ENCODE peak calls at places on chromosome 22, in seven cellular contexts. One of them, this sample, is unnamed.

GRCh38 chr22:36160499-36160942 is at the start of gene APOL3:
- DNase-seq in skeletal muscle cell: no peak
- DNase-seq in lower lobe of right lung: peak
- DNase-seq in fibroblast of mammary gland: peak
- DNase-seq in pancreas: no peak
- DNase-seq in fibroblast of lung: peak
- DNase-seq in H1: no peak
- DNase-seq in this sample: peak

GRCh38 chr22:47035443-47035881 is 273.0 kb downstream of the TBC1D22A start:
- DNase-seq in skeletal muscle cell: no peak
- DNase-seq in H1: no peak
- DNase-seq in fibroblast of lung: peak
- DNase-seq in fibroblast of mammary gland: no peak
- DNase-seq in lower lobe of right lung: peak
- DNase-seq in pancreas: peak
- DNase-seq in this sample: no peak

GRCh38 chr22:42262964-42263363 is 7.5 kb downstream of the TCF20 start:
- DNase-seq in skeletal muscle cell: no peak
- DNase-seq in pancreas: no peak
- DNase-seq in fibroblast of lung: no peak
- DNase-seq in H1: no peak
- DNase-seq in fibroblast of mammary gland: no peak
- DNase-seq in lower lobe of right lung: no peak
- DNase-seq in this sample: no peak

GRCh38 chr22:25953919-25954318 is 211.9 kb downstream of the MYO18B start:
- DNase-seq in lower lobe of right lung: no peak
- DNase-seq in H1: no peak
- DNase-seq in fibroblast of mammary gland: no peak
- DNase-seq in pancreas: no peak
- DNase-seq in skeletal muscle cell: no peak
- DNase-seq in fibroblast of lung: no peak
- DNase-seq in this sample: no peak

GRCh38 chr22:23804781-23805291 is 18.1 kb downstream of the SMARCB1 start:
- DNase-seq in fibroblast of mammary gland: no peak
- DNase-seq in H1: no peak
- DNase-seq in pancreas: no peak
- DNase-seq in skeletal muscle cell: no peak
- DNase-seq in lower lobe of right lung: peak
- DNase-seq in fibroblast of lung: no peak
- DNase-seq in this sample: no peak

GRCh38 chr22:46956498-46957215 is 194.2 kb downstream of the TBC1D22A start:
- DNase-seq in pancreas: no peak
- DNase-seq in lower lobe of right lung: no peak
- DNase-seq in skeletal muscle cell: no peak
- DNase-seq in H1: no peak
- DNase-seq in fibroblast of mammary gland: no peak
- DNase-seq in fibroblast of lung: no peak
- DNase-seq in this sample: no peak

GRCh38 chr22:29706493-29706892 is 13.3 kb upstream of the CABP7 start:
- DNase-seq in pancreas: no peak
- DNase-seq in fibroblast of lung: no peak
- DNase-seq in skeletal muscle cell: no peak
- DNase-seq in fibroblast of mammary gland: no peak
- DNase-seq in lower lobe of right lung: no peak
- DNase-seq in H1: no peak
- DNase-seq in this sample: no peak

GRCh38 chr22:42433754-42434153 is 1.6 kb upstream of the NFAM1 start:
- DNase-seq in fibroblast of mammary gland: no peak
- DNase-seq in H1: no peak
- DNase-seq in lower lobe of right lung: no peak
- DNase-seq in pancreas: no peak
- DNase-seq in fibroblast of lung: no peak
- DNase-seq in skeletal muscle cell: no peak
- DNase-seq in this sample: no peak

GRCh38 chr22:27885977-27886842 is 32.8 kb downstream of the PITPNB start:
- DNase-seq in fibroblast of mammary gland: peak
- DNase-seq in fibroblast of lung: peak
- DNase-seq in H1: no peak
- DNase-seq in pancreas: no peak
- DNase-seq in lower lobe of right lung: no peak
- DNase-seq in skeletal muscle cell: no peak
- DNase-seq in this sample: peak

GRCh38 chr22:25623310-25623734 is 58.8 kb downstream of the GRK3 start:
- DNase-seq in skeletal muscle cell: no peak
- DNase-seq in H1: no peak
- DNase-seq in fibroblast of mammary gland: no peak
- DNase-seq in pancreas: no peak
- DNase-seq in lower lobe of right lung: no peak
- DNase-seq in fibroblast of lung: no peak
- DNase-seq in this sample: no peak

GRCh38 chr22:49400866-49401598 is 426.6 kb downstream of the BRD1 start:
- DNase-seq in lower lobe of right lung: peak
- DNase-seq in fibroblast of lung: no peak
- DNase-seq in pancreas: peak
- DNase-seq in skeletal muscle cell: no peak
- DNase-seq in H1: no peak
- DNase-seq in fibroblast of mammary gland: no peak
- DNase-seq in this sample: no peak

GRCh38 chr22:22111267-22111751 is 128.7 kb upstream of the TOP3B start:
- DNase-seq in skeletal muscle cell: peak
- DNase-seq in lower lobe of right lung: no peak
- DNase-seq in H1: no peak
- DNase-seq in fibroblast of mammary gland: peak
- DNase-seq in fibroblast of lung: peak
- DNase-seq in pancreas: no peak
- DNase-seq in this sample: peak

GRCh38 chr22:37309221-37310074 is 27.1 kb downstream of the CYTH4 start:
- DNase-seq in pancreas: no peak
- DNase-seq in skeletal muscle cell: no peak
- DNase-seq in fibroblast of lung: no peak
- DNase-seq in lower lobe of right lung: no peak
- DNase-seq in H1: no peak
- DNase-seq in fibroblast of mammary gland: no peak
- DNase-seq in this sample: no peak

GRCh38 chr22:31943206-31943975 is 944 bp upstream of the YWHAH start:
- DNase-seq in fibroblast of mammary gland: no peak
- DNase-seq in H1: no peak
- DNase-seq in skeletal muscle cell: no peak
- DNase-seq in pancreas: no peak
- DNase-seq in lower lobe of right lung: no peak
- DNase-seq in fibroblast of lung: no peak
- DNase-seq in this sample: no peak

GRCh38 chr22:38314992-38315800 is 2.0 kb downstream of the CSNK1E start:
- DNase-seq in pancreas: no peak
- DNase-seq in skeletal muscle cell: no peak
- DNase-seq in fibroblast of mammary gland: peak
- DNase-seq in fibroblast of lung: peak
- DNase-seq in lower lobe of right lung: no peak
- DNase-seq in H1: no peak
- DNase-seq in this sample: no peak

GRCh38 chr22:38397189-38398097 is 57.6 kb downstream of the KCNJ4 start:
- DNase-seq in fibroblast of mammary gland: peak
- DNase-seq in skeletal muscle cell: no peak
- DNase-seq in pancreas: peak
- DNase-seq in lower lobe of right lung: peak
- DNase-seq in fibroblast of lung: peak
- DNase-seq in H1: peak
- DNase-seq in this sample: peak

GRCh38 chr22:32717337-32718240 is 83.9 kb upstream of the TIMP3 start:
- DNase-seq in H1: no peak
- DNase-seq in skeletal muscle cell: no peak
- DNase-seq in lower lobe of right lung: no peak
- DNase-seq in fibroblast of lung: peak
- DNase-seq in pancreas: no peak
- DNase-seq in fibroblast of mammary gland: peak
- DNase-seq in this sample: no peak

GRCh38 chr22:46830001-46830715 is 67.7 kb downstream of the TBC1D22A start:
- DNase-seq in fibroblast of lung: peak
- DNase-seq in lower lobe of right lung: no peak
- DNase-seq in fibroblast of mammary gland: peak
- DNase-seq in pancreas: no peak
- DNase-seq in H1: no peak
- DNase-seq in skeletal muscle cell: peak
- DNase-seq in this sample: peak

GRCh38 chr22:24401824-24402434 is 25.5 kb upstream of the ADORA2A start:
- DNase-seq in lower lobe of right lung: no peak
- DNase-seq in skeletal muscle cell: no peak
- DNase-seq in fibroblast of mammary gland: no peak
- DNase-seq in fibroblast of lung: no peak
- DNase-seq in H1: no peak
- DNase-seq in pancreas: peak
- DNase-seq in this sample: no peak

DNA sequence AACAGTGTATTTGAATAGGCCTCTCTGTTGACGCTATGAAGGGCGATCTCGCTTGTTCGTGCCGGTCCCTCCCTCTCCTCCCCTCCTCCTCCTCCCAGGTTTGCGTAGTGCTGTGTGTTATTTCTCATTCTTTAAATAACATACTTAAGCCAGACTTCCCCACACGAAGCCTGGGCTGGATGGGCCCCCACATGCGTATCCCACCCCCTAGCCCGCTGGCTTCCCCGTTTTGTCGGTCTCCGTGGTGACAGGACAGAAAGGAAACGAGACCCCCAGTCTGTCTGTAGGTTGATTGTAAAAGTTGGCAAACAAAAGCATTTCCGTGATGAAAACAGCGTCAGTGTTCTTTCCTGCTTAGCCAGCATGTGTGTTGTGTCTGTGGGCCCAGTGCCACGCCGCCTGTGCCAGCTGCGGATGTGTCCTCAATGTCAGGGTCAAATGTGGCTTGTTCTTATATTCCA is 27.3 kb downstream of the FAM118A start:
- DNase-seq in H1: no peak
- DNase-seq in skeletal muscle cell: no peak
- DNase-seq in lower lobe of right lung: peak
- DNase-seq in fibroblast of mammary gland: no peak
- DNase-seq in fibroblast of lung: peak
- DNase-seq in pancreas: no peak
- DNase-seq in this sample: no peak
- H3K4me3 ChIP-seq in H1: no peak
- H3K4me3 ChIP-seq in skeletal muscle cell: no peak
- H3K4me3 ChIP-seq in lower lobe of right lung: no peak
- H3K4me3 ChIP-seq in fibroblast of mammary gland: no peak
- H3K4me3 ChIP-seq in fibroblast of lung: no peak
- H3K4me3 ChIP-seq in pancreas: no peak
- H3K4me3 ChIP-seq in this sample: no peak

GRCh38 chr22:48212727-48213126 is 1450.3 kb downstream of the TBC1D22A start:
- DNase-seq in fibroblast of mammary gland: no peak
- DNase-seq in H1: no peak
- DNase-seq in fibroblast of lung: no peak
- DNase-seq in pancreas: no peak
- DNase-seq in skeletal muscle cell: no peak
- DNase-seq in lower lobe of right lung: no peak
- DNase-seq in this sample: no peak

GRCh38 chr22:48208894-48209293 is 1446.4 kb downstream of the TBC1D22A start:
- DNase-seq in skeletal muscle cell: no peak
- DNase-seq in lower lobe of right lung: no peak
- DNase-seq in pancreas: no peak
- DNase-seq in fibroblast of lung: no peak
- DNase-seq in fibroblast of mammary gland: no peak
- DNase-seq in H1: no peak
- DNase-seq in this sample: no peak

GRCh38 chr22:48209473-48210271 is 1447.2 kb downstream of the TBC1D22A start:
- DNase-seq in pancreas: no peak
- DNase-seq in skeletal muscle cell: no peak
- DNase-seq in lower lobe of right lung: no peak
- DNase-seq in H1: no peak
- DNase-seq in fibroblast of mammary gland: no peak
- DNase-seq in fibroblast of lung: no peak
- DNase-seq in this sample: no peak

GRCh38 chr22:48205790-48206189 is 1443.3 kb downstream of the TBC1D22A start:
- DNase-seq in skeletal muscle cell: no peak
- DNase-seq in fibroblast of mammary gland: no peak
- DNase-seq in fibroblast of lung: no peak
- DNase-seq in lower lobe of right lung: no peak
- DNase-seq in H1: no peak
- DNase-seq in pancreas: no peak
- DNase-seq in this sample: no peak

DNA sequence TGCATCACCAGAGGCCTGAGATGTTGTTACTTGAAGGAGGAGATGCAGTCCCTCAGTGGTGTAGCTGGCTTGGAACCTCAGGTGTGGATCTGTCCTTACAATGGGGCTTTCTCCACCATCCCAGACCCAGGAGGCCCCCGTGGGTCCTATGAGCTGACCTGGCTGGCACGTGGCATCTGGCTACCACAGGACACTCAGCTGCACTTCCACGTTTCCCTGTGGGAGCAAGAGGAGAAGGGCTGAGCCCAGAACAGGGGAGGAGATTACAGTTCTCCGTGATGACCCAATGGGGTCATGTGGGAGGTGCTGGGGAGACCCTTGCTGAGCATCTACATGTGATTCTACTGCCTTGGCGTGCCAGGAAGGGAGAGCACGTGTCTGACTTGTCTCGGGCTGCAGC is 1448.4 kb downstream of the TBC1D22A start:
- DNase-seq in fibroblast of lung: no peak
- DNase-seq in fibroblast of mammary gland: no peak
- DNase-seq in H1: no peak
- DNase-seq in pancreas: no peak
- DNase-seq in skeletal muscle cell: no peak
- DNase-seq in lower lobe of right lung: no peak
- DNase-seq in this sample: no peak
- H3K4me3 ChIP-seq in fibroblast of lung: no peak
- H3K4me3 ChIP-seq in fibroblast of mammary gland: no peak
- H3K4me3 ChIP-seq in H1: no peak
- H3K4me3 ChIP-seq in pancreas: no peak
- H3K4me3 ChIP-seq in skeletal muscle cell: no peak
- H3K4me3 ChIP-seq in lower lobe of right lung: no peak
- H3K4me3 ChIP-seq in this sample: no peak

GRCh38 chr22:19844423-19845368 is 10.0 kb downstream of the GNB1L start:
- DNase-seq in fibroblast of lung: no peak
- DNase-seq in fibroblast of mammary gland: no peak
- DNase-seq in pancreas: no peak
- DNase-seq in H1: no peak
- DNase-seq in skeletal muscle cell: no peak
- DNase-seq in lower lobe of right lung: peak
- DNase-seq in this sample: peak
- H3K4me3 ChIP-seq in fibroblast of lung: no peak
- H3K4me3 ChIP-seq in fibroblast of mammary gland: no peak
- H3K4me3 ChIP-seq in pancreas: no peak
- H3K4me3 ChIP-seq in H1: no peak
- H3K4me3 ChIP-seq in skeletal muscle cell: no peak
- H3K4me3 ChIP-seq in lower lobe of right lung: peak
- H3K4me3 ChIP-seq in this sample: no peak

DNA sequence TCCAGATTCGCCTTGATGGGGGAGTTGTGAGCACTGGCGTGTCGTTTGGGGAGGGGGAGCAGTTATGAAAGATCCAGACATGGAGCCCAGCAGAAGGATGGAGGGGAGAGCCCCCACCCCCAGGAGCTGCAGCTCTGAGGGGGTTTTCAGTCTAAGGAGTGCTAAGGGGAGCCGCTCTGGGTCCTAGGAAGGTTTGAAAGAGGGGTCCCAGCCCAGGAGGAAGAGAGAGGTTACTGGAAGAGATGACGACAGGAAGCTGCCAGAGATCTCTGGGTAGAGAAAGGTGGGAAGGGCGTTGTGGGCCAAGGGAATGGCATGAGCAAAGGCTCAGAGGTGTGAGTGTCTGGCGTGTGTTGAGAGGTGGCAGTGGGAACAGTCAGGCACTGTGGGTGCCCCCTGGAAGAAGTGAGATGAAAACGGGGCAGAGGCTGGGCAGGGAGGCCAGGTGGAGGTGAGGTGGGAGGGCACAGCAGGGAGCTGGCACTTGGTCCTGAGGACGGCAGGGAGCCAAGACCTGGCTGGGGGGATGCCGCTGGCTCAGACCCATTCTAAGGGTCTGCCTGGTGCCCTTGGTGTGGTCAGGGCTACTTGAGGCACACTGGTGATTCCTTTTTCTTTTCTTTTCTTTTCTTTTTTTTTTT is 1.8 kb downstream of the MGAT3 start:
- DNase-seq in H1: no peak
- DNase-seq in lower lobe of right lung: no peak
- DNase-seq in skeletal muscle cell: no peak
- DNase-seq in pancreas: no peak
- DNase-seq in fibroblast of lung: no peak
- DNase-seq in fibroblast of mammary gland: no peak
- DNase-seq in this sample: no peak
- H3K4me3 ChIP-seq in H1: peak
- H3K4me3 ChIP-seq in lower lobe of right lung: peak
- H3K4me3 ChIP-seq in skeletal muscle cell: no peak
- H3K4me3 ChIP-seq in pancreas: no peak
- H3K4me3 ChIP-seq in fibroblast of lung: no peak
- H3K4me3 ChIP-seq in fibroblast of mammary gland: no peak
- H3K4me3 ChIP-seq in this sample: no peak